ENCODE peak calls at places on chromosomes 2 and 18, in eight cellular contexts. X is CD8-positive, alpha-beta T cell; D is hepatocyte; S is HCT116; E is esophagus muscularis mucosa; N is tibial nerve; Z is prostate gland; U is fibroblast of lung. I is an unnamed sample.

GRCh38 chr2:232418466-232419244 is 12.0 kb downstream of the ALPG start:
- DNase-seq in X (no peak), D (peak; percentile 71), S (no peak), E (no peak), N (no peak), Z (no peak), U (peak; percentile 51), I (no peak)

GRCh38 chr18:3246636-3247242 is 862 bp upstream of the MYL12A start:
- DNase-seq in X (no peak), D (no peak), S (no peak), E (no peak), N (no peak), Z (no peak), U (no peak), I (peak; percentile 67)

GRCh38 chr18:59885579-59886163 is 14.1 kb upstream of the PMAIP1 start:
- DNase-seq in X (no peak), D (no peak), S (no peak), E (no peak), N (no peak), Z (no peak), U (peak; percentile 94), I (no peak)

GRCh38 chr2:71571945-71572344 is 118.6 kb downstream of the DYSF start:
- DNase-seq in X (no peak), D (no peak), S (no peak), E (no peak), N (no peak), Z (no peak), U (no peak), I (no peak)

GRCh38 chr2:44462934-44463849 is 101.4 kb downstream of the CAMKMT start:
- DNase-seq in X (no peak), D (no peak), S (no peak), E (no peak), N (no peak), Z (no peak), U (peak; percentile 5), I (no peak)

GRCh38 chr2:132754867-132755472 is 85.0 kb upstream of the LYPD1 start:
- DNase-seq in X (no peak), D (no peak), S (no peak), E (no peak), N (no peak), Z (no peak), U (no peak), I (no peak)

GRCh38 chr2:96839875-96840850 is 3.7 kb downstream of the ANKRD23 start:
- DNase-seq in X (no peak), D (no peak), S (no peak), E (no peak), N (no peak), Z (no peak), U (no peak), I (no peak)

GRCh38 chr2:84938194-84938879 is 32.6 kb upstream of the KCMF1 start:
- DNase-seq in X (no peak), D (no peak), S (peak; percentile 45), E (no peak), N (no peak), Z (no peak), U (peak; percentile 65), I (no peak)

GRCh38 chr2:130370490-130370889 is 14.6 kb downstream of the PTPN18 start:
- DNase-seq in X (no peak), D (no peak), S (no peak), E (peak; percentile 90), N (no peak), Z (no peak), U (no peak), I (no peak)

GRCh38 chr18:25533088-25533676 is 181.2 kb upstream of the ZNF521 start:
- DNase-seq in X (no peak), D (no peak), S (no peak), E (no peak), N (no peak), Z (no peak), U (peak; percentile 4), I (no peak)

GRCh38 chr2:71550801-71551630 is 97.7 kb downstream of the DYSF start:
- DNase-seq in X (no peak), D (no peak), S (no peak), E (no peak), N (no peak), Z (no peak), U (no peak), I (no peak)

GRCh38 chr2:101574622-101575021 is 99.7 kb upstream of the RFX8 start:
- DNase-seq in X (no peak), D (no peak), S (no peak), E (no peak), N (no peak), Z (no peak), U (no peak), I (no peak)
- H3K9me3 ChIP-seq in X (no peaks in the 10 kb centered on the region), D (no peaks in the 10 kb centered on the region), S (no peaks in the 10 kb centered on the region), E (no peaks in the 10 kb centered on the region), N (no peaks in the 10 kb centered on the region), Z (no peaks in the 10 kb centered on the region), U (no peaks in the 10 kb centered on the region), I (no peaks in the 10 kb centered on the region)

GRCh38 chr2:119879502-119879901 is 119.8 kb downstream of the PTPN4 start:
- DNase-seq in X (no peak), D (no peak), S (no peak), E (no peak), N (no peak), Z (no peak), U (no peak), I (no peak)
- TF ChIP-seq CTCF in X (no peak), D (no peak), S (no peak), E (no peak), N (no peak), Z (no peak), U (no peak), I (no peak)

GRCh38 chr2:98859323-98859722 is 76.7 kb downstream of the CRACDL start:
- DNase-seq in X (no peak), D (no peak), S (no peak), E (no peak), N (no peak), Z (no peak), U (no peak), I (no peak)
- H3K9me3 ChIP-seq in X (no peaks in the 10 kb centered on the region), D (no peaks in the 10 kb centered on the region), S (no peaks in the 10 kb centered on the region), E (peaks cover 24% of the 10 kb centered on the region), N (peaks cover 32% of the 10 kb centered on the region), Z (no peaks in the 10 kb centered on the region), U (no peaks in the 10 kb centered on the region), I (peaks cover 57% of the 10 kb centered on the region)

DNA sequence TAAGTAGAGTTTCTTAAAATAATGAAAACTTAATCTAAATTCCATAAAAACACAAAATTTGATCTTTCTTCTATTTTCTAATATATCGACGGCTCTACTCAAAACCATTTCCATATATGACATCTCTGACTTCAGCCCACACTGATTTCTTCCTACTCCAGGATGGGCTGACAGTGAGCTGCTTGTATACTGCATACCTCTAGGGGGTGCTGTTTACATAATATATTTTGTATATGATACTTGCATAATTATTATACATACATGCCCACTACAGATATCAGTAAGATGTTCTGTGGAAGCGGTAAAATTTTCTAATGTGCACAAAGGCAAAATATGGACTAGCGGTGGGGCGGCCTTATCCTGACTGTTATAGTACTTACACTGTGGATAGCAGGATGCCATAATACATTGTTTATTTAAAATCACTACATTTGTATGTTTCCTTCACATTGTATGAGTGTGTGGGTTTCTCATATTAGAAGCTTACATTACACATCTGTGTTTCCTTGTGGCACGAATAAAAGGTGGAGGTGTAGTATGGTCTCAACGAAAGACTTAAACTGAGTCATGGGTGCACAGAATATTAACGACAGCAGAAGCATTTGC is 66.1 kb upstream of the NXPH2 start:
- DNase-seq in X (no peak), D (peak; percentile 65), S (peak; percentile 21), E (no peak), N (no peak), Z (no peak), U (peak; percentile 2), I (no peak)
- TF ChIP-seq CTCF in X (peak; percentile 29), D (peak; percentile 72), S (peak; percentile 37), E (peak; percentile 46), N (peak; percentile 17), Z (peak; percentile 59), U (peak; percentile 66), I (peak; percentile 36)

GRCh38 chr2:12201369-12201768 is 454.9 kb downstream of the LPIN1 start:
- DNase-seq in X (no peak), D (no peak), S (no peak), E (no peak), N (no peak), Z (no peak), U (no peak), I (no peak)
- H3K9me3 ChIP-seq in X (no peaks in the 10 kb centered on the region), D (no peaks in the 10 kb centered on the region), S (no peaks in the 10 kb centered on the region), E (peaks cover 9% of the 10 kb centered on the region), N (no peaks in the 10 kb centered on the region), Z (no peaks in the 10 kb centered on the region), U (no peaks in the 10 kb centered on the region), I (peaks cover 8% of the 10 kb centered on the region)

DNA sequence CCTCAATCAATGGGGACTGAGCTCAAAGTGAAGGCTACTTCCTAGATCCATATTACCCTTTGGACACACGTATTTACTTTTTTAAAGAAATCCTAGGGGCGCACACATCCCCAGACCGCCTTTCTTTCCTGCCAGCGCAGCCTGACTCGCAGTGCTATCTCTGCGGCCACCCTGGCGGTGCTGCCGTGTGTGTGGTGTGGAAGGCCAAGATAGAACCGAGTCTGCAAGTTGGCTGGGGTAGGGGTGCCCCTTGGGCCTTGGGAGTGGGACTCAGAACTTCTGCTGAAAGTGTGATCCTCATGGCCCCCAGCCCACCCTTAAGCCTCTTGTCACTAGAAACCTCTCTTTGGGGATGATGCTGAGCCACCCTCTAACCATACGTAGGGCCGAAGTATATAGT is 143.7 kb downstream of the KLHL29 start:
- DNase-seq in X (no peak), D (no peak), S (no peak), E (no peak), N (no peak), Z (no peak), U (no peak), I (no peak)
- TF ChIP-seq CTCF in X (no peak), D (no peak), S (no peak), E (no peak), N (no peak), Z (no peak), U (no peak), I (no peak)